ENCODE peak calls at places on chromosome 6, in five cellular contexts. L is pons; H is stimulated activated CD4-positive, alpha-beta T cell treated with anti-CD3 and anti-CD28 coated beads, TNF-alpha, amount 100 ng/mL, for 24 hours; J is upper lobe of right lung; K is left cardiac atrium. A is an unnamed sample.

GRCh38 chr6:124463271-124463670 is 499.0 kb upstream of the RNF217 start:
- DNase-seq in H (no peak), L (no peak), J (no peak), K (no peak), A (peak)

GRCh38 chr6:157224178-157224956 is 99.0 kb downstream of the TMEM242 start:
- DNase-seq in L (no peak), H (no peak), J (peak), K (no peak), A (no peak)

GRCh38 chr6:14079971-14080370 is 37.6 kb upstream of the CD83 start:
- DNase-seq in J (no peak), L (no peak), K (no peak), H (no peak), A (no peak)

GRCh38 chr6:131754715-131755567 is 44.1 kb upstream of the CTAGE9 start:
- DNase-seq in L (no peak), H (no peak), K (no peak), J (no peak), A (no peak)

GRCh38 chr6:34243901-34244884 is 4.6 kb downstream of the SMIM29 start:
- DNase-seq in H (peak), K (peak), L (no peak), J (peak), A (peak)

GRCh38 chr6:5510734-5511133 is 249.4 kb downstream of the FARS2 start:
- DNase-seq in L (no peak), J (no peak), K (no peak), H (no peak), A (no peak)

GRCh38 chr6:50819906-50820589 is 1.4 kb downstream of the TFAP2B start:
- DNase-seq in L (no peak), H (no peak), J (peak), K (no peak), A (no peak)

GRCh38 chr6:5249451-5250122 is 11.2 kb downstream of the LYRM4 start:
- DNase-seq in J (no peak), L (no peak), K (no peak), H (no peak), A (no peak)

GRCh38 chr6:25866011-25866410 is 8.0 kb downstream of the SLC17A3 start:
- DNase-seq in L (no peak), H (no peak), K (no peak), J (no peak), A (no peak)